ENCODE peak calls at places on chromosomes 1 and 21, in seven cellular contexts. C, I, W, P, Y, Q and G are unnamed samples.

GRCh38 chr21:46161180-46161799 is 5.9 kb upstream of the FTCD start:
- DNase-seq in I (peak; percentile 56), Q (no peak), C (no peak), Y (no peak), W (no peak), P (no peak), G (no peak)

GRCh38 chr1:109484519-109484975 is 842 bp downstream of the ATXN7L2 start:
- DNase-seq in C (no peak), W (no peak), P (no peak), Q (no peak), I (no peak), Y (no peak), G (no peak)

GRCh38 chr1:10630661-10631120 is 155.9 kb downstream of the PEX14 start:
- DNase-seq in P (no peak), Y (no peak), W (no peak), C (no peak), Q (no peak), I (no peak), G (no peak)

GRCh38 chr1:228809621-228810313 is 74.5 kb downstream of the RHOU start:
- DNase-seq in P (no peak), Y (no peak), W (no peak), Q (no peak), I (peak; percentile 87), C (peak; percentile 6), G (no peak)

GRCh38 chr1:185767721-185768120 is 33.5 kb downstream of the HMCN1 start:
- DNase-seq in Y (no peak), W (no peak), C (no peak), Q (no peak), P (no peak), I (no peak), G (no peak)

GRCh38 chr1:243217401-243217800 is 37.7 kb downstream of the CEP170 start:
- DNase-seq in P (no peak), I (no peak), Q (no peak), W (no peak), Y (peak; percentile 30), C (no peak), G (no peak)

GRCh38 chr1:228376651-228377631 is 29.7 kb downstream of the TRIM11 start:
- DNase-seq in W (no peak), Q (no peak), P (no peak), I (no peak), C (no peak), Y (no peak), G (no peak)

GRCh38 chr1:19436716-19437476 is 48.4 kb downstream of the CAPZB start:
- DNase-seq in Y (peak; percentile 56), P (no peak), W (no peak), Q (peak; percentile 72), I (no peak), C (no peak), G (peak; percentile 19)